ENCODE peak calls at places on chromosomes 3 and 15, in eight cellular contexts. One of them, this sample, is unnamed.
A peak's percentile ranks its signal among the peaks of the same experiment; 100 is the strongest.

GRCh38 chr3:16512435-16513140 is 911 bp downstream of the RFTN1 start:
- DNase-seq in right lobe of liver: peak; percentile 86
- DNase-seq in upper lobe of right lung: peak; percentile 80
- DNase-seq in IMR-90: no peak
- DNase-seq in bronchial epithelial cell: peak; percentile 21
- DNase-seq in cardiac fibroblast: peak; percentile 22
- DNase-seq in body of pancreas: peak; percentile 20
- DNase-seq in foreskin fibroblast: no peak
- DNase-seq in this sample: peak; percentile 37

GRCh38 chr3:100001514-100002270 is 112.6 kb downstream of the FILIP1L start:
- DNase-seq in right lobe of liver: no peak
- DNase-seq in upper lobe of right lung: no peak
- DNase-seq in IMR-90: no peak
- DNase-seq in bronchial epithelial cell: peak; percentile 94
- DNase-seq in cardiac fibroblast: no peak
- DNase-seq in body of pancreas: no peak
- DNase-seq in foreskin fibroblast: no peak
- DNase-seq in this sample: no peak

GRCh38 chr3:143693506-143693905 is 154.8 kb downstream of the SLC9A9 start:
- DNase-seq in right lobe of liver: no peak
- DNase-seq in upper lobe of right lung: no peak
- DNase-seq in IMR-90: no peak
- DNase-seq in bronchial epithelial cell: no peak
- DNase-seq in cardiac fibroblast: no peak
- DNase-seq in body of pancreas: no peak
- DNase-seq in foreskin fibroblast: no peak
- DNase-seq in this sample: no peak

GRCh38 chr3:121111914-121112612 is 204.1 kb downstream of the STXBP5L start:
- DNase-seq in right lobe of liver: no peak
- DNase-seq in upper lobe of right lung: no peak
- DNase-seq in IMR-90: no peak
- DNase-seq in bronchial epithelial cell: no peak
- DNase-seq in cardiac fibroblast: no peak
- DNase-seq in body of pancreas: no peak
- DNase-seq in foreskin fibroblast: no peak
- DNase-seq in this sample: no peak

GRCh38 chr3:146277953-146278631 is 27.2 kb upstream of the PLSCR4 start:
- DNase-seq in right lobe of liver: peak; percentile 51
- DNase-seq in upper lobe of right lung: no peak
- DNase-seq in IMR-90: peak; percentile 94
- DNase-seq in bronchial epithelial cell: peak; percentile 58
- DNase-seq in cardiac fibroblast: peak; percentile 96
- DNase-seq in body of pancreas: peak; percentile 12
- DNase-seq in foreskin fibroblast: peak; percentile 88
- DNase-seq in this sample: no peak

GRCh38 chr3:197003461-197004385 is 25.9 kb downstream of the MELTF start:
- DNase-seq in right lobe of liver: no peak
- DNase-seq in upper lobe of right lung: peak; percentile 55
- DNase-seq in IMR-90: no peak
- DNase-seq in bronchial epithelial cell: no peak
- DNase-seq in cardiac fibroblast: no peak
- DNase-seq in body of pancreas: peak; percentile 43
- DNase-seq in foreskin fibroblast: no peak
- DNase-seq in this sample: peak; percentile 52

GRCh38 chr3:85603378-85603777 is 644.6 kb downstream of the CADM2 start:
- DNase-seq in right lobe of liver: no peak
- DNase-seq in upper lobe of right lung: no peak
- DNase-seq in IMR-90: no peak
- DNase-seq in bronchial epithelial cell: no peak
- DNase-seq in cardiac fibroblast: no peak
- DNase-seq in body of pancreas: no peak
- DNase-seq in foreskin fibroblast: no peak
- DNase-seq in this sample: no peak

GRCh38 chr3:104297617-104298016 is 1069.1 kb upstream of the ALCAM start:
- DNase-seq in right lobe of liver: no peak
- DNase-seq in upper lobe of right lung: no peak
- DNase-seq in IMR-90: no peak
- DNase-seq in bronchial epithelial cell: peak; percentile 61
- DNase-seq in cardiac fibroblast: no peak
- DNase-seq in body of pancreas: no peak
- DNase-seq in foreskin fibroblast: no peak
- DNase-seq in this sample: no peak

GRCh38 chr3:197750396-197750831 is 731 bp downstream of the FYTTD1 start:
- DNase-seq in right lobe of liver: peak; percentile 65
- DNase-seq in upper lobe of right lung: peak; percentile 85
- DNase-seq in IMR-90: peak; percentile 69
- DNase-seq in bronchial epithelial cell: peak; percentile 60
- DNase-seq in cardiac fibroblast: peak; percentile 75
- DNase-seq in body of pancreas: peak; percentile 64
- DNase-seq in foreskin fibroblast: peak; percentile 66
- DNase-seq in this sample: peak; percentile 83

GRCh38 chr3:134885877-134886621 is 91.0 kb downstream of the EPHB1 start:
- DNase-seq in right lobe of liver: peak; percentile 7
- DNase-seq in upper lobe of right lung: no peak
- DNase-seq in IMR-90: no peak
- DNase-seq in bronchial epithelial cell: peak; percentile 32
- DNase-seq in cardiac fibroblast: no peak
- DNase-seq in body of pancreas: no peak
- DNase-seq in foreskin fibroblast: peak; percentile 47
- DNase-seq in this sample: no peak

GRCh38 chr3:63824309-63824708 is 5.2 kb downstream of the C3orf49 start:
- DNase-seq in right lobe of liver: no peak
- DNase-seq in upper lobe of right lung: no peak
- DNase-seq in IMR-90: peak; percentile 87
- DNase-seq in bronchial epithelial cell: peak; percentile 99
- DNase-seq in cardiac fibroblast: peak; percentile 62
- DNase-seq in body of pancreas: no peak
- DNase-seq in foreskin fibroblast: peak; percentile 74
- DNase-seq in this sample: no peak

GRCh38 chr3:13352621-13353131 is 67.4 kb downstream of the NUP210 start:
- DNase-seq in right lobe of liver: no peak
- DNase-seq in upper lobe of right lung: no peak
- DNase-seq in IMR-90: peak; percentile 41
- DNase-seq in bronchial epithelial cell: peak; percentile 38
- DNase-seq in cardiac fibroblast: no peak
- DNase-seq in body of pancreas: no peak
- DNase-seq in foreskin fibroblast: no peak
- DNase-seq in this sample: no peak

GRCh38 chr3:8736436-8736835 is 2.8 kb downstream of the CAV3 start:
- DNase-seq in right lobe of liver: no peak
- DNase-seq in upper lobe of right lung: no peak
- DNase-seq in IMR-90: no peak
- DNase-seq in bronchial epithelial cell: no peak
- DNase-seq in cardiac fibroblast: no peak
- DNase-seq in body of pancreas: no peak
- DNase-seq in foreskin fibroblast: no peak
- DNase-seq in this sample: no peak

GRCh38 chr3:8734908-8735307 is 1.3 kb downstream of the CAV3 start:
- DNase-seq in right lobe of liver: no peak
- DNase-seq in upper lobe of right lung: no peak
- DNase-seq in IMR-90: no peak
- DNase-seq in bronchial epithelial cell: no peak
- DNase-seq in cardiac fibroblast: no peak
- DNase-seq in body of pancreas: no peak
- DNase-seq in foreskin fibroblast: no peak
- DNase-seq in this sample: no peak

GRCh38 chr3:8732413-8732812 is 1.2 kb upstream of the CAV3 start:
- DNase-seq in right lobe of liver: no peak
- DNase-seq in upper lobe of right lung: no peak
- DNase-seq in IMR-90: no peak
- DNase-seq in bronchial epithelial cell: no peak
- DNase-seq in cardiac fibroblast: no peak
- DNase-seq in body of pancreas: no peak
- DNase-seq in foreskin fibroblast: no peak
- DNase-seq in this sample: no peak

GRCh38 chr3:8733332-8734094 is at the start of gene CAV3:
- DNase-seq in right lobe of liver: no peak
- DNase-seq in upper lobe of right lung: no peak
- DNase-seq in IMR-90: no peak
- DNase-seq in bronchial epithelial cell: no peak
- DNase-seq in cardiac fibroblast: no peak
- DNase-seq in body of pancreas: no peak
- DNase-seq in foreskin fibroblast: no peak
- DNase-seq in this sample: no peak

GRCh38 chr3:8734137-8734878 is 706 bp downstream of the CAV3 start:
- DNase-seq in right lobe of liver: no peak
- DNase-seq in upper lobe of right lung: no peak
- DNase-seq in IMR-90: no peak
- DNase-seq in bronchial epithelial cell: no peak
- DNase-seq in cardiac fibroblast: no peak
- DNase-seq in body of pancreas: no peak
- DNase-seq in foreskin fibroblast: no peak
- DNase-seq in this sample: no peak
- H3K4me3 ChIP-seq in right lobe of liver: no peak overlapping the region
- H3K4me3 ChIP-seq in upper lobe of right lung: no peak overlapping the region
- H3K4me3 ChIP-seq in IMR-90: no peak overlapping the region
- H3K4me3 ChIP-seq in bronchial epithelial cell: no peak overlapping the region
- H3K4me3 ChIP-seq in cardiac fibroblast: no peak overlapping the region
- H3K4me3 ChIP-seq in body of pancreas: no peak overlapping the region
- H3K4me3 ChIP-seq in foreskin fibroblast: no peak overlapping the region
- H3K4me3 ChIP-seq in this sample: no peak overlapping the region

DNA sequence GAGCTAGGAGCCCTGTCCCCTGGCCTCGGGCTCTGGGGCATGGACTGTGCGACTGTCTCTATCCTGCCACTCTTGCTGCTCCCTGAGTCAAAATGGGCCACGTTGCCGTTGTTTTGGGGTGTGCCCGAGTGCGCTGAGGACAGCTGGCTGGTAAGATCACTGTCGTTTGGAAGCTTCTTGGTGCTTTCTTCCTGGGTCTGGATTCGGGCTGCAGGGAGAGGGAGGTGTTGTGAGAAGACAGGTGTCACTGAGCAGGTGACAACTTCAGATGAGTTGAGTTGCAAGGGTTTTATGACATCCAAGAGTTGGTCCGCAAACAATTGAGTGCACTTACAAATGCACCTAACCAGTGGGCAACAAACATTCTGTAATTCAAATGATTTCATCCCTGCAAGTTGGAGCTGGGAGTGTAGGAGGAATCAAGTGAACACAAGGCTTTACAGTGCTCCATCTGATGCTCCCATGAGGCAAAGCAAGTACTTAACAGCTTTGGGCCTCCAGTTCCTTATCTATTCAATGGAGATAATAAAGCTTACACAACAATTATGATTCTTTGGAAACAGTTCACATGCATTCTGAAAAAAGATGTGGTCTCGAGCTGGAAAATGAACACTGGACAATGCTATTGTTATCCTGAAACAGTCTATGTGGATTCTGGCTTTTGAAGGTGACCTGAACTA is 11.0 kb upstream of the STARD5 start:
- DNase-seq in right lobe of liver: no peak
- DNase-seq in upper lobe of right lung: no peak
- DNase-seq in IMR-90: no peak
- DNase-seq in bronchial epithelial cell: no peak
- DNase-seq in cardiac fibroblast: no peak
- DNase-seq in body of pancreas: no peak
- DNase-seq in foreskin fibroblast: no peak
- DNase-seq in this sample: no peak
- TF ChIP-seq CTCF in right lobe of liver: no peak
- TF ChIP-seq CTCF in upper lobe of right lung: no peak
- TF ChIP-seq CTCF in IMR-90: no peak
- TF ChIP-seq CTCF in bronchial epithelial cell: no peak
- TF ChIP-seq CTCF in cardiac fibroblast: no peak
- TF ChIP-seq CTCF in body of pancreas: no peak
- TF ChIP-seq CTCF in foreskin fibroblast: no peak
- TF ChIP-seq CTCF in this sample: no peak

GRCh38 chr3:173403376-173403775 is 5.8 kb downstream of the NLGN1 start:
- DNase-seq in right lobe of liver: no peak
- DNase-seq in upper lobe of right lung: no peak
- DNase-seq in IMR-90: peak; percentile 24
- DNase-seq in bronchial epithelial cell: no peak
- DNase-seq in cardiac fibroblast: peak; percentile 2
- DNase-seq in body of pancreas: no peak
- DNase-seq in foreskin fibroblast: no peak
- DNase-seq in this sample: no peak
- H3K4me3 ChIP-seq in right lobe of liver: no peak overlapping the region
- H3K4me3 ChIP-seq in upper lobe of right lung: no peak overlapping the region
- H3K4me3 ChIP-seq in IMR-90: no peak overlapping the region
- H3K4me3 ChIP-seq in bronchial epithelial cell: no peak overlapping the region
- H3K4me3 ChIP-seq in cardiac fibroblast: no peak overlapping the region
- H3K4me3 ChIP-seq in body of pancreas: no peak overlapping the region
- H3K4me3 ChIP-seq in foreskin fibroblast: no peak overlapping the region
- H3K4me3 ChIP-seq in this sample: no peak overlapping the region

DNA sequence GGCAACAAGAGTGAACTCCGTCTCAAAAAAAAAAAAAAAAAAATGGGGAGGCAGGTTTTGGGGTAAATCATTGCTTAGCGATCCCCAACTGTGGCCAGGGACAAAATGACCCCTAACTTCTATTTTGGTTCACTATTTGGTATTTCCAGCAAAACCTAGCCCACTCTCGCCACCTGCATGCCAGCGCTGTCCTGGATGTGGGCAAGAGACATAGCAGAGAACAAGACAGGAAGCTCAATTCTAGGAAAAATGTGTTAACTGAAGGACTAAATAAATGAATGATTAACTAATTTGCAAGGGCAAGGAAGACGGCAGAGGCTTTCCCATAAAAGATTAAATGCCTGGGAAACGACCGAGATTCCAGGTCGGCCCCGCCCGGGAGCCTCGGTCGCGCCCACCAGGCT is 425 bp downstream of the NICN1 start:
- DNase-seq in right lobe of liver: no peak
- DNase-seq in upper lobe of right lung: no peak
- DNase-seq in IMR-90: no peak
- DNase-seq in bronchial epithelial cell: no peak
- DNase-seq in cardiac fibroblast: no peak
- DNase-seq in body of pancreas: no peak
- DNase-seq in foreskin fibroblast: no peak
- DNase-seq in this sample: no peak
- TF ChIP-seq CTCF in right lobe of liver: no peak
- TF ChIP-seq CTCF in upper lobe of right lung: no peak
- TF ChIP-seq CTCF in IMR-90: no peak
- TF ChIP-seq CTCF in bronchial epithelial cell: no peak
- TF ChIP-seq CTCF in cardiac fibroblast: no peak
- TF ChIP-seq CTCF in body of pancreas: no peak
- TF ChIP-seq CTCF in foreskin fibroblast: no peak
- TF ChIP-seq CTCF in this sample: no peak

GRCh38 chr3:153456831-153457545 is 295.0 kb downstream of the RAP2B start:
- DNase-seq in right lobe of liver: no peak
- DNase-seq in upper lobe of right lung: no peak
- DNase-seq in IMR-90: no peak
- DNase-seq in bronchial epithelial cell: no peak
- DNase-seq in cardiac fibroblast: no peak
- DNase-seq in body of pancreas: no peak
- DNase-seq in foreskin fibroblast: no peak
- DNase-seq in this sample: no peak

GRCh38 chr3:153458881-153459280 is 296.9 kb downstream of the RAP2B start:
- DNase-seq in right lobe of liver: no peak
- DNase-seq in upper lobe of right lung: no peak
- DNase-seq in IMR-90: no peak
- DNase-seq in bronchial epithelial cell: no peak
- DNase-seq in cardiac fibroblast: no peak
- DNase-seq in body of pancreas: no peak
- DNase-seq in foreskin fibroblast: no peak
- DNase-seq in this sample: no peak

GRCh38 chr3:153463895-153464294 is 301.9 kb downstream of the RAP2B start:
- DNase-seq in right lobe of liver: no peak
- DNase-seq in upper lobe of right lung: no peak
- DNase-seq in IMR-90: no peak
- DNase-seq in bronchial epithelial cell: no peak
- DNase-seq in cardiac fibroblast: no peak
- DNase-seq in body of pancreas: no peak
- DNase-seq in foreskin fibroblast: no peak
- DNase-seq in this sample: no peak

GRCh38 chr3:153462550-153462949 is 300.5 kb downstream of the RAP2B start:
- DNase-seq in right lobe of liver: no peak
- DNase-seq in upper lobe of right lung: no peak
- DNase-seq in IMR-90: no peak
- DNase-seq in bronchial epithelial cell: no peak
- DNase-seq in cardiac fibroblast: no peak
- DNase-seq in body of pancreas: no peak
- DNase-seq in foreskin fibroblast: no peak
- DNase-seq in this sample: no peak
- H3K4me3 ChIP-seq in right lobe of liver: no peak overlapping the region
- H3K4me3 ChIP-seq in upper lobe of right lung: no peak overlapping the region
- H3K4me3 ChIP-seq in IMR-90: no peak overlapping the region
- H3K4me3 ChIP-seq in bronchial epithelial cell: no peak overlapping the region
- H3K4me3 ChIP-seq in cardiac fibroblast: no peak overlapping the region
- H3K4me3 ChIP-seq in body of pancreas: no peak overlapping the region
- H3K4me3 ChIP-seq in foreskin fibroblast: no peak overlapping the region
- H3K4me3 ChIP-seq in this sample: no peak overlapping the region